ENCODE peak calls at places on chromosomes 1 and 21, in five cellular contexts. Z is GM23338, M is SW480, L is substantia nigra, K is Kasumi-1. A is an unnamed sample.
A peak's percentile ranks its signal among the peaks of the same experiment; 100 is the strongest.

GRCh38 chr1:182143825-182144661 is 82.5 kb upstream of the ZNF648 start:
- DNase-seq in L (peak; percentile 74), K (peak; percentile 65), M (no peak), Z (no peak), A (no peak)

GRCh38 chr1:167819849-167820683 is 93.9 kb downstream of the ADCY10 start:
- DNase-seq in M (peak; percentile 65), K (no peak), L (peak; percentile 26), Z (peak; percentile 82), A (no peak)

GRCh38 chr1:117051224-117052064 is 8.7 kb upstream of the TTF2 start:
- DNase-seq in Z (no peak), L (no peak), M (no peak), K (no peak), A (no peak)

GRCh38 chr1:6316240-6317100 is 55.6 kb upstream of the GPR153 start:
- DNase-seq in M (no peak), Z (no peak), L (no peak), K (no peak), A (no peak)

GRCh38 chr21:42555756-42556438 is 42.2 kb downstream of the SLC37A1 start:
- DNase-seq in Z (no peak), L (no peak), K (no peak), M (no peak), A (no peak)

GRCh38 chr1:219296430-219296850 is 122.8 kb downstream of the LYPLAL1 start:
- DNase-seq in M (no peak), K (no peak), Z (no peak), L (no peak), A (no peak)

GRCh38 chr21:41163086-41163485 is 4.9 kb upstream of the BACE2 start:
- DNase-seq in Z (no peak), L (no peak), K (no peak), M (no peak), A (no peak)

GRCh38 chr1:177172866-177173265 is 2.1 kb downstream of the BRINP2 start:
- DNase-seq in Z (no peak), K (no peak), M (no peak), L (no peak), A (no peak)

GRCh38 chr21:32463889-32464300 is 51.4 kb downstream of the EVA1C start:
- DNase-seq in K (no peak), M (peak; percentile 99), L (no peak), Z (no peak), A (no peak)

GRCh38 chr1:186985889-186986491 is 157.2 kb downstream of the PLA2G4A start:
- DNase-seq in K (peak; percentile 72), L (no peak), Z (peak; percentile 81), M (peak; percentile 43), A (no peak)